ENCODE peak calls at places on chromosomes 4 and X, in eight cellular contexts. One of them, this sample, is unnamed.
A peak's percentile ranks its signal among the peaks of the same experiment; 100 is the strongest.

GRCh38 chrX:11509786-11510185 is 155.9 kb downstream of the ARHGAP6 start:
- DNase-seq in endothelial cell: no peak
- DNase-seq in erythroblast: no peak
- DNase-seq in EL: peak; percentile 40
- DNase-seq in nucleus accumbens: no peak
- DNase-seq in T1000: no peak
- DNase-seq in lower lobe of right lung: no peak
- DNase-seq in T-helper 9 cell: no peak
- DNase-seq in this sample: no peak

GRCh38 chr4:15396157-15396800 is 31.6 kb upstream of the C1QTNF7 start:
- DNase-seq in endothelial cell: peak; percentile 54
- DNase-seq in erythroblast: peak; percentile 49
- DNase-seq in EL: peak; percentile 61
- DNase-seq in nucleus accumbens: peak; percentile 2
- DNase-seq in T1000: peak; percentile 32
- DNase-seq in lower lobe of right lung: peak; percentile 47
- DNase-seq in T-helper 9 cell: peak; percentile 14
- DNase-seq in this sample: peak; percentile 45

GRCh38 chrX:130885996-130886395 is 17.0 kb downstream of the ENOX2 start:
- DNase-seq in endothelial cell: no peak
- DNase-seq in erythroblast: no peak
- DNase-seq in EL: no peak
- DNase-seq in nucleus accumbens: no peak
- DNase-seq in T1000: no peak
- DNase-seq in lower lobe of right lung: no peak
- DNase-seq in T-helper 9 cell: no peak
- DNase-seq in this sample: no peak

GRCh38 chr4:100933628-100934027 is 413.7 kb downstream of the PPP3CA start:
- DNase-seq in endothelial cell: no peak
- DNase-seq in erythroblast: no peak
- DNase-seq in EL: peak; percentile 19
- DNase-seq in nucleus accumbens: no peak
- DNase-seq in T1000: no peak
- DNase-seq in lower lobe of right lung: no peak
- DNase-seq in T-helper 9 cell: no peak
- DNase-seq in this sample: no peak

GRCh38 chrX:70476934-70477733 is 32.5 kb downstream of the DLG3 start:
- DNase-seq in endothelial cell: peak; percentile 15
- DNase-seq in erythroblast: no peak
- DNase-seq in EL: peak; percentile 66
- DNase-seq in nucleus accumbens: no peak
- DNase-seq in T1000: peak; percentile 48
- DNase-seq in lower lobe of right lung: no peak
- DNase-seq in T-helper 9 cell: no peak
- DNase-seq in this sample: peak; percentile 86

GRCh38 chr4:38318737-38319455 is 345.1 kb upstream of the KLF3 start:
- DNase-seq in endothelial cell: peak; percentile 79
- DNase-seq in erythroblast: peak; percentile 87
- DNase-seq in EL: peak; percentile 96
- DNase-seq in nucleus accumbens: peak; percentile 70
- DNase-seq in T1000: peak; percentile 93
- DNase-seq in lower lobe of right lung: peak; percentile 92
- DNase-seq in T-helper 9 cell: peak; percentile 51
- DNase-seq in this sample: peak; percentile 96

GRCh38 chrX:118179161-118179560 is 62.6 kb upstream of the KLHL13 start:
- DNase-seq in endothelial cell: no peak
- DNase-seq in erythroblast: no peak
- DNase-seq in EL: no peak
- DNase-seq in nucleus accumbens: no peak
- DNase-seq in T1000: no peak
- DNase-seq in lower lobe of right lung: no peak
- DNase-seq in T-helper 9 cell: no peak
- DNase-seq in this sample: no peak

GRCh38 chrX:19375546-19375945 is 31.8 kb downstream of the PDHA1 start:
- DNase-seq in endothelial cell: no peak
- DNase-seq in erythroblast: no peak
- DNase-seq in EL: no peak
- DNase-seq in nucleus accumbens: no peak
- DNase-seq in T1000: no peak
- DNase-seq in lower lobe of right lung: no peak
- DNase-seq in T-helper 9 cell: no peak
- DNase-seq in this sample: no peak

GRCh38 chrX:45347877-45348675 is 147.4 kb upstream of the DIPK2B start:
- DNase-seq in endothelial cell: no peak
- DNase-seq in erythroblast: no peak
- DNase-seq in EL: peak; percentile 26
- DNase-seq in nucleus accumbens: no peak
- DNase-seq in T1000: no peak
- DNase-seq in lower lobe of right lung: no peak
- DNase-seq in T-helper 9 cell: no peak
- DNase-seq in this sample: no peak

GRCh38 chrX:13369541-13370140 is 49.8 kb upstream of the ATXN3L start:
- DNase-seq in endothelial cell: no peak
- DNase-seq in erythroblast: no peak
- DNase-seq in EL: no peak
- DNase-seq in nucleus accumbens: no peak
- DNase-seq in T1000: no peak
- DNase-seq in lower lobe of right lung: no peak
- DNase-seq in T-helper 9 cell: no peak
- DNase-seq in this sample: no peak

GRCh38 chr4:25085621-25086020 is 54.9 kb upstream of the LGI2 start:
- DNase-seq in endothelial cell: no peak
- DNase-seq in erythroblast: no peak
- DNase-seq in EL: no peak
- DNase-seq in nucleus accumbens: no peak
- DNase-seq in T1000: no peak
- DNase-seq in lower lobe of right lung: no peak
- DNase-seq in T-helper 9 cell: no peak
- DNase-seq in this sample: no peak

GRCh38 chr4:156609421-156609820 is 362.2 kb downstream of the PDGFC start:
- DNase-seq in endothelial cell: no peak
- DNase-seq in erythroblast: no peak
- DNase-seq in EL: no peak
- DNase-seq in nucleus accumbens: no peak
- DNase-seq in T1000: no peak
- DNase-seq in lower lobe of right lung: peak; percentile 48
- DNase-seq in T-helper 9 cell: no peak
- DNase-seq in this sample: no peak

GRCh38 chr4:38099908-38100407 is 139.8 kb downstream of the PTTG2 start:
- DNase-seq in endothelial cell: no peak
- DNase-seq in erythroblast: no peak
- DNase-seq in EL: peak; percentile 81
- DNase-seq in nucleus accumbens: no peak
- DNase-seq in T1000: no peak
- DNase-seq in lower lobe of right lung: no peak
- DNase-seq in T-helper 9 cell: no peak
- DNase-seq in this sample: no peak

GRCh38 chrX:43165343-43165920 is 387.5 kb upstream of the PPP1R2C start:
- DNase-seq in endothelial cell: no peak
- DNase-seq in erythroblast: no peak
- DNase-seq in EL: no peak
- DNase-seq in nucleus accumbens: no peak
- DNase-seq in T1000: no peak
- DNase-seq in lower lobe of right lung: no peak
- DNase-seq in T-helper 9 cell: no peak
- DNase-seq in this sample: no peak

GRCh38 chr4:94508841-94509240 is 57.1 kb downstream of the PDLIM5 start:
- DNase-seq in endothelial cell: no peak
- DNase-seq in erythroblast: no peak
- DNase-seq in EL: no peak
- DNase-seq in nucleus accumbens: no peak
- DNase-seq in T1000: no peak
- DNase-seq in lower lobe of right lung: no peak
- DNase-seq in T-helper 9 cell: no peak
- DNase-seq in this sample: no peak

GRCh38 chrX:122591546-122591945 is 592.5 kb upstream of the GRIA3 start:
- DNase-seq in endothelial cell: no peak
- DNase-seq in erythroblast: no peak
- DNase-seq in EL: no peak
- DNase-seq in nucleus accumbens: no peak
- DNase-seq in T1000: no peak
- DNase-seq in lower lobe of right lung: no peak
- DNase-seq in T-helper 9 cell: no peak
- DNase-seq in this sample: no peak

GRCh38 chrX:107673933-107674479 is 45.7 kb downstream of the PRPS1 start:
- DNase-seq in endothelial cell: no peak
- DNase-seq in erythroblast: peak; percentile 62
- DNase-seq in EL: no peak
- DNase-seq in nucleus accumbens: no peak
- DNase-seq in T1000: no peak
- DNase-seq in lower lobe of right lung: peak; percentile 93
- DNase-seq in T-helper 9 cell: peak; percentile 90
- DNase-seq in this sample: peak; percentile 64

GRCh38 chrX:155070038-155070437 is 898 bp downstream of the CMC4 start:
- DNase-seq in endothelial cell: no peak
- DNase-seq in erythroblast: no peak
- DNase-seq in EL: no peak
- DNase-seq in nucleus accumbens: no peak
- DNase-seq in T1000: no peak
- DNase-seq in lower lobe of right lung: no peak
- DNase-seq in T-helper 9 cell: no peak
- DNase-seq in this sample: no peak

GRCh38 chrX:50615570-50616158 is 145.0 kb upstream of the DGKK start:
- DNase-seq in endothelial cell: no peak
- DNase-seq in erythroblast: no peak
- DNase-seq in EL: no peak
- DNase-seq in nucleus accumbens: no peak
- DNase-seq in T1000: no peak
- DNase-seq in lower lobe of right lung: no peak
- DNase-seq in T-helper 9 cell: no peak
- DNase-seq in this sample: no peak

GRCh38 chr4:121728066-121728465 is 31.3 kb upstream of the ANXA5 start:
- DNase-seq in endothelial cell: no peak
- DNase-seq in erythroblast: no peak
- DNase-seq in EL: peak; percentile 90
- DNase-seq in nucleus accumbens: no peak
- DNase-seq in T1000: peak; percentile 55
- DNase-seq in lower lobe of right lung: no peak
- DNase-seq in T-helper 9 cell: no peak
- DNase-seq in this sample: peak; percentile 30

GRCh38 chrX:138748480-138748879 is 37.0 kb upstream of the FGF13 start:
- DNase-seq in endothelial cell: no peak
- DNase-seq in erythroblast: no peak
- DNase-seq in EL: no peak
- DNase-seq in nucleus accumbens: no peak
- DNase-seq in T1000: no peak
- DNase-seq in lower lobe of right lung: no peak
- DNase-seq in T-helper 9 cell: no peak
- DNase-seq in this sample: no peak

GRCh38 chr4:63589796-63590195 is 819.5 kb downstream of the TECRL start:
- DNase-seq in endothelial cell: no peak
- DNase-seq in erythroblast: no peak
- DNase-seq in EL: no peak
- DNase-seq in nucleus accumbens: no peak
- DNase-seq in T1000: no peak
- DNase-seq in lower lobe of right lung: no peak
- DNase-seq in T-helper 9 cell: no peak
- DNase-seq in this sample: no peak

GRCh38 chr4:3421470-3421869 is 20.3 kb upstream of the HGFAC start:
- DNase-seq in endothelial cell: no peak
- DNase-seq in erythroblast: no peak
- DNase-seq in EL: no peak
- DNase-seq in nucleus accumbens: no peak
- DNase-seq in T1000: no peak
- DNase-seq in lower lobe of right lung: peak; percentile 36
- DNase-seq in T-helper 9 cell: no peak
- DNase-seq in this sample: no peak

GRCh38 chrX:15854080-15854655 is 445 bp downstream of the AP1S2 start:
- DNase-seq in endothelial cell: peak; percentile 42
- DNase-seq in erythroblast: peak; percentile 51
- DNase-seq in EL: peak; percentile 36
- DNase-seq in nucleus accumbens: peak; percentile 31
- DNase-seq in T1000: peak; percentile 11
- DNase-seq in lower lobe of right lung: peak; percentile 65
- DNase-seq in T-helper 9 cell: peak; percentile 41
- DNase-seq in this sample: peak; percentile 29

GRCh38 chr4:57764840-57765239 is 654.7 kb upstream of the IGFBP7 start:
- DNase-seq in endothelial cell: no peak
- DNase-seq in erythroblast: no peak
- DNase-seq in EL: no peak
- DNase-seq in nucleus accumbens: no peak
- DNase-seq in T1000: no peak
- DNase-seq in lower lobe of right lung: no peak
- DNase-seq in T-helper 9 cell: no peak
- DNase-seq in this sample: no peak

GRCh38 chr4:68299492-68300457 is 50.1 kb downstream of the YTHDC1 start:
- DNase-seq in endothelial cell: no peak
- DNase-seq in erythroblast: no peak
- DNase-seq in EL: no peak
- DNase-seq in nucleus accumbens: no peak
- DNase-seq in T1000: no peak
- DNase-seq in lower lobe of right lung: no peak
- DNase-seq in T-helper 9 cell: no peak
- DNase-seq in this sample: no peak

GRCh38 chrX:54248309-54248708 is 65.3 kb upstream of the FAM120C start:
- DNase-seq in endothelial cell: no peak
- DNase-seq in erythroblast: peak; percentile 0
- DNase-seq in EL: no peak
- DNase-seq in nucleus accumbens: no peak
- DNase-seq in T1000: no peak
- DNase-seq in lower lobe of right lung: no peak
- DNase-seq in T-helper 9 cell: no peak
- DNase-seq in this sample: no peak